ENCODE peak calls at places on chromosomes 3 and 15, in four cellular contexts. S is HepG2, B is WTC11, Z is K562. P is an unnamed sample.

GRCh38 chr3:95705786-95706418 is 1108.5 kb upstream of the EPHA6 start:
- DNase-seq in B (no peak), S (peak; percentile 5), Z (no peak), P (no peak)

GRCh38 chr3:82132210-82133069 is 371.0 kb upstream of the GBE1 start:
- DNase-seq in B (no peak), Z (no peak), S (peak; percentile 41), P (no peak)

GRCh38 chr3:101351834-101352233 is 31.5 kb upstream of the IMPG2 start:
- DNase-seq in B (no peak), Z (no peak), S (no peak), P (no peak)

GRCh38 chr15:89770041-89770440 is 6.1 kb upstream of the MESP2 start:
- DNase-seq in S (no peak), B (no peak), Z (no peak), P (no peak)

GRCh38 chr3:157354254-157354653 is 82.4 kb upstream of the PTX3 start:
- DNase-seq in S (no peak), B (no peak), Z (no peak), P (no peak)

GRCh38 chr3:81043009-81043408 is 718.4 kb downstream of the GBE1 start:
- DNase-seq in Z (no peak), S (no peak), B (no peak), P (no peak)

GRCh38 chr15:67873777-67874176 is 33.9 kb upstream of the RNU6-1 start:
- DNase-seq in B (no peak), Z (no peak), S (no peak), P (no peak)

GRCh38 chr15:56959318-56959648 is 40.8 kb downstream of the TCF12 start:
- DNase-seq in Z (no peak), B (no peak), S (peak; percentile 40), P (no peak)

GRCh38 chr3:48466386-48467109 is 20.0 kb downstream of the ATRIP start:
- DNase-seq in B (no peak), S (no peak), Z (no peak), P (no peak)

GRCh38 chr3:183634707-183635106 is 716 bp upstream of the KLHL24 start:
- DNase-seq in Z (no peak), S (no peak), B (no peak), P (no peak)

GRCh38 chr3:127365383-127365782 is 77.5 kb upstream of the PRR20G start:
- DNase-seq in B (no peak), Z (no peak), S (no peak), P (no peak)

GRCh38 chr3:149085828-149086231 is 503 bp downstream of the HLTF start:
- DNase-seq in Z (peak; percentile 43), S (peak; percentile 4), B (no peak), P (no peak)

GRCh38 chr3:47244531-47245100 is 38.0 kb downstream of the KIF9 start:
- DNase-seq in Z (peak; percentile 57), S (no peak), B (no peak), P (no peak)

GRCh38 chr15:76310470-76311070 is 699 bp downstream of the ETFA start:
- DNase-seq in B (no peak), S (no peak), Z (peak; percentile 18), P (no peak)

DNA sequence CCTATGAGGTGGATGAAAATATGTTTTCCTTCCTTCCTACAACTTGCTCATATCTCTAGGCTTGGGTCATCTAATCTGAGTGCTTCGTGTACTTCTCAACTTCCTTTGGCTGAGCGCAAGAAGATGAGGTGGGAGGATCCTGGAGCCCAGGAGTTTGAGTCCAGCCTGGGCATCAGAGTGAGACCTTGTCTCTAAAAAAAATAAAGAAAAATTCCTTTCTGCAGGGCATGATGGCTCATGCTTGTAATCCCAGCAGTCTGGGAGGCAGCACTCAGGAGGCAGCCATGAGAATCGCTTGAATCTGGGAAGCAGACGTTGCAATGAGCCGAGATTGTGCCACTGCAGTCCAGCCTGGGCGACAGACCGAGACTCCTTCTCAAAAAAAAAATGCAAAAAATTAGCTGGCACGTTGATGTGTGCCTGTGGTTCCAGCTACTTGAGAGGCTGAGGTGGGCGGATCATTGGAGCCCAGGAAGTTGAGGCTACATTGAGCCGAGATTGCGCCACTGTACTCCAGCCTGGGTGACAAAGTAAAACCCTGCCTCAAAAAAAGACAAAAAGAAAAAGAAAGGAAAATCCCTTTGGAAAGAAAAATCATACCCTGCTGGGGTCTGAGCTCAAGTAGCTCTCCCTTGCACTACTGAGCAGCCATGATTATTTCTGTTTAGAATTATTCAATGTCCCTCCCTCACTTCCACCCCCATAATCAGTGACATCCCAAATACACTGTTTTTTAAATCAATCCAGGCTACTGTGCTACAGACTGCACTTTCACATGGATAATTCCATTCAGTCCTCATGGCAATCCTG is 28.0 kb upstream of the RAB11A start:
- DNase-seq in B (no peak), S (no peak), Z (no peak), P (no peak)
- TF ChIP-seq NR2C2 in B (no peak), S (no peak), Z (no peak), P (no peak)

GRCh38 chr3:194736896-194737600 is 51.4 kb downstream of the FAM43A start:
- DNase-seq in S (no peak), Z (no peak), B (no peak), P (peak; percentile 20)

GRCh38 chr3:194739498-194740284 is 54.0 kb downstream of the FAM43A start:
- DNase-seq in Z (no peak), B (no peak), S (peak; percentile 73), P (no peak)

GRCh38 chr3:194740859-194741486 is 55.3 kb downstream of the FAM43A start:
- DNase-seq in Z (no peak), B (no peak), S (peak; percentile 64), P (no peak)

GRCh38 chr3:194736277-194736895 is 50.7 kb downstream of the FAM43A start:
- DNase-seq in B (no peak), S (no peak), Z (no peak), P (peak; percentile 11)

DNA sequence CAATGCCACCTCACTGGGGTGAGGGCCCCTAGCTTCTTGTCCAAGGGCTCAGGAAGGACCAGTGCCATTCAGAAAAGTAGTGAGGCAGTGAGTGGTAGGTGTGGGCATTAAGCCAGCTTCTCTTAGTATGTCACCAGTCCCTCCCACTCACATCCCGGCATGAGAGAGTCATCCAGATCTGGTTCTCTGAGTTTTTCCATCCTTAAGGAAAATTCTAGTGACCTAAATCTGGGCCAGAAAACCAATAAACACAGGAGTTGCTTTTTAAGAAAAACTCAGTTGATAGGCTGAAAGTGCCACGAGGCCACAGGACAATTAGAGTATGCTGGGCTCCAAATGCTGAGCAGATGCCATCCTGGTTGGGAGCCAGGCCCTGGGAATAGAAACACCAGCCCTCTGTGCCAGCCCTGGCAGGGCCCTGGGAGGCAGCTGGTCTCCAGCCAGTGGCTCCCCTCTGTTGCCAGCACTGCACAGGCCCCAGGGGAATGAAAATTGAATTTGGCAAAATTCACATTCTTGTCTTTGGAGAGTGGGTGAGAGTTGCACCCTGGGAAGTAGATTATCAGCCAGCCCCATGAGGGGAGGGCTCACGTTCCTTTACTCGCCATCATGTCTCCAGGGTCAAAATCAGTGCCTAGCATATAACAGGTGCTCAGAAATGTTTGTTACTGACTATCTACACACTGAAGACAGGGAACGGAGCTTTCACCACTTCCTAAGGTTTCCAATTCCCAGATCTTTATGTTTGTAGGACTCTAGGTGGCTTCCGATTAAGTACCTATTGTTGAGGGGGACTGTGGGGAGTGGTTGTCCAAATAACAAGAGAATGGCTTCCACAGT is 52.8 kb downstream of the FAM43A start:
- DNase-seq in Z (no peak), B (no peak), S (no peak), P (no peak)
- TF ChIP-seq NR2C2 in Z (no peak), B (no peak), S (no peak), P (no peak)

DNA sequence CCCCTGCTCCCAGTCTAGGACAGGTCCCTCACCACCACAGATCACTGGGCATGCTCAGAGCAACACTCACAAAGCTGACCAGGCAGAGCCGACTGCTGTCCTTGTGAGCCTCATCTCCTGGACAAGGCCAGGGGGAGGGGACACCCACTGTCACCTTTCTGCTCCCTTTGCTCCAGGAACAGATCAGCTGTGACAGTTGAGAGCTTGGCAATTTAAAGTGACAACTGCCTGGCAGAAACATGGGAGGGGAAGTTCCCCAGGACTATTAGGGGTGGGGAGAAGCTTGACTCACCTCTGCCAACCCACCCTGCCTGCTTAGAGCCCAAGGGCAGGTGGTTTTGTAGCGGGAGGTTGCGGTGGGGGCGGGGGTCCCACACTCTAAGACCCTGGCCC is 80.6 kb downstream of the IQSEC1 start:
- DNase-seq in Z (no peak), B (no peak), S (peak; percentile 81), P (no peak)
- TF ChIP-seq NR2C2 in Z (peak; percentile 3), B (no peak), S (no peak), P (no peak)

DNA sequence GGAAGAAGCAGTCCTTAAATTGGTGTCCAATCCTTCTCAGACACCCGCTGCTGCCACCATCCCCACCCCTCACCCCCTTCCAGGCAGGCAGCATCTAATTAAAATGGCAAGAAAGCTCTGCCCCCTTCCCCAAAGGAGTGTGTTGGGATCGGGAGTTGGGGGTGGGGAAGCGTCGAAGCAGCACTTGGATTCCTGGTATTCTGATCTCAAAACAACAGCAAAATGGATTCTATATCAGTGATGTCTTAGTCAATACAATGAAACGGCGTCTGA is 1.4 kb downstream of the TNIK start:
- DNase-seq in B (peak; percentile 44), Z (no peak), S (no peak), P (no peak)
- TF ChIP-seq NR2C2 in B (no peak), Z (no peak), S (no peak), P (no peak)

GRCh38 chr3:129577356-129577755 is 29.1 kb downstream of the PLXND1 start:
- DNase-seq in S (no peak), Z (no peak), B (no peak), P (no peak)

GRCh38 chr3:129576514-129577345 is 29.7 kb downstream of the PLXND1 start:
- DNase-seq in B (no peak), S (peak; percentile 33), Z (no peak), P (peak; percentile 35)

GRCh38 chr3:129575987-129576364 is 30.5 kb downstream of the PLXND1 start:
- DNase-seq in B (no peak), Z (no peak), S (no peak), P (no peak)

GRCh38 chr3:129579991-129580390 is 26.5 kb downstream of the PLXND1 start:
- DNase-seq in B (no peak), S (no peak), Z (no peak), P (no peak)

GRCh38 chr3:129577925-129578742 is 28.3 kb downstream of the PLXND1 start:
- DNase-seq in B (no peak), S (no peak), Z (no peak), P (no peak)
- TF ChIP-seq NR2C2 in B (no peak), S (no peak), Z (no peak), P (no peak)

GRCh38 chr15:36428102-36428845 is 151.2 kb upstream of the CDIN1 start:
- DNase-seq in S (peak; percentile 63), B (no peak), Z (peak; percentile 75), P (no peak)
- TF ChIP-seq NR2C2 in S (no peak), B (no peak), Z (peak; percentile 34), P (no peak)